ENCODE peak calls at places on chromosomes 13 and 19, in five cellular contexts. G is epithelial cell of esophagus, F is lung, H is thyroid gland, V is AG04450. A is an unnamed sample.
A peak's percentile ranks its signal among the peaks of the same experiment; 100 is the strongest.

GRCh38 chr13:66036024-66036614 is 1194.0 kb downstream of the PCDH9 start:
- DNase-seq in G (peak; percentile 57), F (no peak), H (no peak), V (no peak), A (no peak)

GRCh38 chr13:38979891-38980627 is 10.6 kb downstream of the STOML3 start:
- DNase-seq in G (no peak), F (no peak), H (no peak), V (no peak), A (no peak)

GRCh38 chr13:73245271-73245670 is 186.5 kb downstream of the KLF5 start:
- DNase-seq in G (no peak), F (no peak), H (no peak), V (no peak), A (no peak)

GRCh38 chr13:46906440-46906839 is 9.6 kb upstream of the HTR2A start:
- DNase-seq in G (peak; percentile 19), F (no peak), H (no peak), V (no peak), A (no peak)

GRCh38 chr13:97194473-97194872 is 27.7 kb upstream of the MBNL2 start:
- DNase-seq in G (peak; percentile 74), F (no peak), H (no peak), V (no peak), A (no peak)

GRCh38 chr19:32651729-32652140 is 23.2 kb downstream of the ANKRD27 start:
- DNase-seq in G (no peak), F (no peak), H (peak; percentile 65), V (no peak), A (no peak)

GRCh38 chr13:85377783-85378182 is 421.4 kb downstream of the SLITRK6 start:
- DNase-seq in G (peak; percentile 89), F (no peak), H (no peak), V (no peak), A (no peak)

GRCh38 chr19:3098515-3099346 is 4.6 kb downstream of the GNA11 start:
- DNase-seq in G (no peak), F (peak; percentile 37), H (peak; percentile 68), V (no peak), A (no peak)

GRCh38 chr13:48184260-48184659 is 48.7 kb upstream of the ITM2B start:
- DNase-seq in G (no peak), F (no peak), H (no peak), V (no peak), A (no peak)

GRCh38 chr13:110466261-110466660 is 95.3 kb downstream of the RAB20 start:
- DNase-seq in G (no peak), F (no peak), H (no peak), V (no peak), A (no peak)

GRCh38 chr13:108495686-108496363 is 133.6 kb upstream of the MYO16 start:
- DNase-seq in G (peak; percentile 14), F (no peak), H (no peak), V (no peak), A (no peak)

GRCh38 chr13:77907653-77908341 is 10.8 kb downstream of the EDNRB start:
- DNase-seq in G (no peak), F (no peak), H (peak; percentile 22), V (no peak), A (no peak)

GRCh38 chr19:1618157-1619093 is 13.2 kb upstream of the UQCR11 start:
- DNase-seq in G (peak; percentile 37), F (no peak), H (peak; percentile 37), V (no peak), A (no peak)

GRCh38 chr13:113089693-113090414 is 15.7 kb upstream of the F7 start:
- DNase-seq in G (no peak), F (no peak), H (no peak), V (no peak), A (no peak)

GRCh38 chr13:27869436-27870090 is 50.2 kb upstream of the PDX1 start:
- DNase-seq in G (no peak), F (no peak), H (no peak), V (no peak), A (no peak)

GRCh38 chr13:91162180-91162579 is 185.3 kb upstream of the MIR17HG start:
- DNase-seq in G (no peak), F (no peak), H (no peak), V (no peak), A (no peak)

GRCh38 chr19:952680-953500 is 27.1 kb downstream of the ARID3A start:
- DNase-seq in G (peak; percentile 71), F (no peak), H (peak; percentile 13), V (no peak), A (no peak)

GRCh38 chr13:39892731-39893293 is 237.3 kb downstream of the COG6 start:
- DNase-seq in G (no peak), F (no peak), H (peak; percentile 9), V (no peak), A (no peak)

GRCh38 chr19:10921909-10922637 is 6.4 kb downstream of the YIPF2 start:
- DNase-seq in G (no peak), F (no peak), H (no peak), V (no peak), A (no peak)

GRCh38 chr13:84433024-84433423 is 550.8 kb upstream of the SLITRK1 start:
- DNase-seq in G (no peak), F (no peak), H (no peak), V (peak; percentile 61), A (no peak)

GRCh38 chr19:35118268-35119026 is 2.8 kb downstream of the FXYD3 start:
- DNase-seq in G (peak; percentile 61), F (peak; percentile 83), H (no peak), V (no peak), A (no peak)

GRCh38 chr19:18167975-18168645 is 5.5 kb upstream of the IFI30 start:
- DNase-seq in G (no peak), F (no peak), H (peak; percentile 37), V (no peak), A (no peak)

GRCh38 chr19:6753178-6754031 is 13.8 kb downstream of the SH2D3A start:
- DNase-seq in G (peak; percentile 82), F (peak; percentile 86), H (peak; percentile 84), V (no peak), A (no peak)

GRCh38 chr13:113888701-113889330 is 24.9 kb upstream of the GAS6 start:
- DNase-seq in G (no peak), F (no peak), H (no peak), V (no peak), A (no peak)

DNA sequence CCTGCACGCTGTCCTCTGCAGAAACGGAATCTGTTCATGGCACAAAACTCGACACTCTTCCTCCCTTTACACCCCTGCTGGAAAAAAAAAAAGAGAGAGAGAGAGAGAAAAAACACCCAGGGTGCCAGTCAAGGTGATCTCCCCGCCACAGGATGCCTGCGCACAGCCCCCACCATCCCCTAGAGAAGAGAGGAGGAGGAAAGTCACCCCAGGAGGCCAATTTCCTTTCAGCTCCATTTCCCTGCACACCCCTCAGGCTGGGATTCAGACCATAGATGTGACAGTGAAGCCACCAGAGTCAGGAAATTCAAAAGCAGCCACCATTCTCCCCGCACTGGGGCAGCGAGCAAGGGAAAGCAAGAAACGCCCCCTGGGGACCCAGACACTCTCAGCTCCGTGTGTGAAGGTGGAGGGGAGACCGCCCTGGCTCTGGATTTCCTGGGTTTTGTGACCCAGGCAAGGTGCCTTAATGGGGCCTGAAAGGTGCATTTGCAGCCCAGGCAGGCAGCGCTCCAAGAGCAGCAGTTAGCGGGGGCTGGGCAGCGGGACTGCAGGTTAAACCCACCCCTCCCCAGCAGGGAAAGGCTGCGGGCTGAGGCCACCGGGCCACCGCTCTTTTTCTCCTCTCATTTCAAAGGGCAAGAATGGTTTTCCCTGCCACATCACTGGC is 84.0 kb upstream of the TM9SF2 start:
- DNase-seq in G (no peak), F (no peak), H (no peak), V (no peak), A (no peak)
- TF ChIP-seq CTCF in G (no peak), F (no peak), H (no peak), V (no peak), A (no peak)

DNA sequence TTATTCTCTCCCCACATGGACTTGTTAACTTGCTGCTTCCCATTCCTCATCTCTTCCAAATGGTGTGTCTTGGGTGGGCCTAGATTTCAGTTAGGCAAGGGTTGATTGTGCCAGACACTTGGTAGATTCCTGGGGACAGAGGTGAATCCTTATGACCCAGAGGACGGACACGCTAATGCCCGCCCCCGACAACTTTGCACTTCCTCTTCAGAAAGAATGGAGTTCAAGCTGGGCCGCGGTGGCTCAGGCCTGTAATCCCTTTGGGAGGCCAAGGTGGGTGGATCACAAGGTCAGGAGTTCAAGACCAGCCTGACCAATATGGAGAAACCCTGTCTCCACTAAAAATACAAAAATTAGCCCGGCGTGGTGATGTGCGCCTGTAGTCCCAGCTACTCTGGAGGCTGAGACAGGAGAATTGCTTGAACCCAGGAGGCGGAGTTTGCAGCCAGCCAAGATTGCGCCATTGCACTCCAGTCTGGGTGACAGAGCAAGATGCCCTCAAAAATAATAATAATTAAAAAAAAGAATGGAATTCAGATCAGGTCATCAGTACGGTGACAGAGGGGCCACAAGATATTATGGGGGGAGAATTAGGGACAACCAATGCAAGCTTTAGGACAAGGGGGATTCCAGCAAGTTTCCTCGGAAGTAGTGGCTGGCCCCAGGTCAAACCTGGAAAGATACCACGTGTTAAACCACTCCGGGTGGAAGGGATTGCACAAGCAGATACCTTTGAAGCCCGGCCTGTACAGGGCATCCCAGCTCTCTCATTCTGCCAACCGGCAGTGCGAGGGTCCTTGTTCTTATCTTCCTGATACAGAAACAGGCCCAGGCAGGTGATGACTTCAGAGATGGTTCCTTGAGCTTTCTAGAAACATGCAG is 2.7 kb downstream of the MYO9B start:
- DNase-seq in G (peak; percentile 41), F (no peak), H (no peak), V (no peak), A (no peak)
- H3K4me3 ChIP-seq in G (no peak overlapping the region), F (no peak overlapping the region), H (no peak overlapping the region), V (peak overlapping the region; percentile 71), A (no peak overlapping the region)

GRCh38 chr19:49845433-49845832 is 5.5 kb upstream of the PTOV1 start:
- DNase-seq in G (no peak), F (no peak), H (no peak), V (no peak), A (no peak)
- TF ChIP-seq CTCF in G (no peak), F (no peak), H (no peak), V (no peak), A (no peak)

GRCh38 chr19:39307822-39308530 is 11.8 kb downstream of the IFNL1 start:
- DNase-seq in G (no peak), F (no peak), H (no peak), V (no peak), A (no peak)
- H3K4me3 ChIP-seq in G (no peak overlapping the region), F (no peak overlapping the region), H (no peak overlapping the region), V (no peak overlapping the region), A (no peak overlapping the region)

GRCh38 chr19:55519461-55520311 is 17.2 kb downstream of the SBK2 start:
- DNase-seq in G (peak; percentile 91), F (no peak), H (no peak), V (peak; percentile 71), A (peak; percentile 81)

GRCh38 chr19:55520691-55521292 is 16.1 kb downstream of the SBK2 start:
- DNase-seq in G (no peak), F (no peak), H (no peak), V (no peak), A (no peak)

GRCh38 chr19:55516878-55517620 is 19.9 kb downstream of the SBK2 start:
- DNase-seq in G (peak; percentile 91), F (peak; percentile 92), H (peak; percentile 93), V (peak; percentile 86), A (peak; percentile 72)
- TF ChIP-seq CTCF in G (peak; percentile 89), F (peak; percentile 87), H (peak; percentile 68), V (peak; percentile 90), A (peak; percentile 99)